ENCODE peak calls at places on chromosomes 5 and 9, in eight cellular contexts. Z is heart left ventricle; O is CD8-positive, alpha-beta T cell; M is endothelial cell of umbilical vein; G is IMR-90; E is GM10248; D is glutamatergic neuron; I is nephron progenitor cell. U is an unnamed sample.

GRCh38 chr5:139104577-139105271 is 93.4 kb downstream of the SIL1 start:
- DNase-seq in Z (peak; percentile 67), O (no peak), M (no peak), G (peak; percentile 90), E (no peak), D (no peak), I (no peak), U (no peak)

GRCh38 chr9:114777841-114778240 is 28.0 kb downstream of the TNFSF15 start:
- DNase-seq in Z (no peak), O (peak; percentile 51), M (peak; percentile 60), G (no peak), E (no peak), D (no peak), I (no peak), U (no peak)

GRCh38 chr9:80492221-80492620 is 920.5 kb downstream of the TLE4 start:
- DNase-seq in Z (no peak), O (no peak), M (no peak), G (peak; percentile 43), E (no peak), D (no peak), I (no peak), U (no peak)

GRCh38 chr5:179325296-179326031 is 19.8 kb downstream of the ADAMTS2 start:
- DNase-seq in Z (peak; percentile 21), O (no peak), M (no peak), G (no peak), E (no peak), D (peak; percentile 17), I (no peak), U (no peak)

GRCh38 chr9:98218562-98219363 is 26.3 kb upstream of the CORO2A start:
- DNase-seq in Z (no peak), O (no peak), M (no peak), G (peak; percentile 27), E (no peak), D (no peak), I (no peak), U (no peak)

GRCh38 chr5:6831678-6832077 is 118.4 kb downstream of the TENT4A start:
- DNase-seq in Z (no peak), O (no peak), M (no peak), G (no peak), E (no peak), D (no peak), I (no peak), U (no peak)

GRCh38 chr5:137646761-137647160 is 89.1 kb downstream of the KLHL3 start:
- DNase-seq in Z (no peak), O (no peak), M (no peak), G (no peak), E (no peak), D (no peak), I (no peak), U (no peak)

GRCh38 chr5:73692166-73692640 is 66.2 kb downstream of the ARHGEF28 start:
- DNase-seq in Z (no peak), O (no peak), M (peak; percentile 51), G (peak; percentile 87), E (peak; percentile 37), D (no peak), I (no peak), U (no peak)

GRCh38 chr5:151719228-151719861 is 32.6 kb upstream of the SPARC start:
- DNase-seq in Z (no peak), O (no peak), M (peak; percentile 60), G (peak; percentile 50), E (no peak), D (no peak), I (no peak), U (no peak)

GRCh38 chr9:34190996-34191892 is 12.4 kb downstream of the UBAP1 start:
- DNase-seq in Z (no peak), O (no peak), M (peak; percentile 35), G (peak; percentile 34), E (no peak), D (no peak), I (no peak), U (no peak)

DNA sequence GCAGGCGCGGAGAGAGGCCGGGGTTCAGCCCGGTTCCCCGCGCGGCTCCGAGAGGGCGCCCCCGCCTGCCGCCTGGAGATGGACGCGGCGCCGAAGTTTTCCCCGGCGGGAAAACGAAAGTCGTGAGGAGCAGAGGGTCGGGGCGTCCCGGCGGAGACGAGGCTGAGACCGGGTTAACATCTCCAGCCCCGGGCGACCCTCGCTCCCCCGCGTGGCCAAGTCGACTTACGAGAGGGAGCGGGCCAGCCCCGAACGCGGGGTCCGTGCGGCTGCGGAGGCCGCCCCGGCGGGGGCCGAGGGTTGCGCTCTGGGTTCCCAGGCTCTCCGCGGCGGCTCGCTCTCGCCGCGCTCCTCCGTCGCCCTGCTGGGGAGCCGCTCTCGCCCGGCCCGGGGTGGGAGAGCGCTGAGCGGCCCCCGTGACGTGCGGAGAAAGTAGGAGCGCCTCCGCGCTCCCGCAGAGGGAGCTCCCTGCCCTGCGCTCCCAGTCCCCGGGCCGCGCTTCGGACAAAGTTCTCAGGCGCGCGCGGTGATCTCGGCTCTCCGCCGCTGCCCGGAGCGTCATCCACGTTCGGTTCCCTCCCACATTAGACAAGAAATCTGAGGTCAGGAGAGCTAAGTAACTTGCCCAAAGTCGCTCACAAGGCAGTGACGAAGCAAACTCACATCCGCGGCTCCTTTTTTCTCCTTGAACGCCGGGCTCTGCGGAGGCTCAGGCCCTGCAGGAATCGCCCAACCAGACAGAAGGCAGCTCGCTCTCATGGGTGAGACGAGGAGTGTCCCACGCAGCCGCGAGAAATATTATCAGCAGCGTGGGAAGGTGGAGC is 1.1 kb upstream of the GCNT4 start:
- DNase-seq in Z (peak; percentile 56), O (peak; percentile 76), M (peak; percentile 68), G (peak; percentile 73), E (peak; percentile 32), D (peak; percentile 60), I (peak; percentile 77), U (no peak)
- TF ChIP-seq CTCF in Z (no peak), O (peak; percentile 5), M (peak; percentile 8), G (peak; percentile 19), E (peak; percentile 7), D (peak; percentile 13), I (no peak), U (peak; percentile 12)

GRCh38 chr9:71765693-71766092 is 2.6 kb downstream of the CEMIP2 start:
- DNase-seq in Z (no peak), O (no peak), M (no peak), G (peak; percentile 72), E (no peak), D (no peak), I (no peak), U (no peak)

GRCh38 chr9:71766663-71767062 is 1.6 kb downstream of the CEMIP2 start:
- DNase-seq in Z (no peak), O (no peak), M (no peak), G (no peak), E (peak; percentile 17), D (no peak), I (no peak), U (no peak)

GRCh38 chr9:71769175-71770165 is 1.2 kb upstream of the CEMIP2 start:
- DNase-seq in Z (peak; percentile 78), O (peak; percentile 83), M (peak; percentile 34), G (no peak), E (peak; percentile 33), D (peak; percentile 67), I (peak; percentile 80), U (no peak)

GRCh38 chr9:71767421-71768321 is 642 bp downstream of the CEMIP2 start:
- DNase-seq in Z (no peak), O (no peak), M (peak; percentile 49), G (peak; percentile 26), E (no peak), D (peak; percentile 71), I (peak; percentile 59), U (no peak)

DNA sequence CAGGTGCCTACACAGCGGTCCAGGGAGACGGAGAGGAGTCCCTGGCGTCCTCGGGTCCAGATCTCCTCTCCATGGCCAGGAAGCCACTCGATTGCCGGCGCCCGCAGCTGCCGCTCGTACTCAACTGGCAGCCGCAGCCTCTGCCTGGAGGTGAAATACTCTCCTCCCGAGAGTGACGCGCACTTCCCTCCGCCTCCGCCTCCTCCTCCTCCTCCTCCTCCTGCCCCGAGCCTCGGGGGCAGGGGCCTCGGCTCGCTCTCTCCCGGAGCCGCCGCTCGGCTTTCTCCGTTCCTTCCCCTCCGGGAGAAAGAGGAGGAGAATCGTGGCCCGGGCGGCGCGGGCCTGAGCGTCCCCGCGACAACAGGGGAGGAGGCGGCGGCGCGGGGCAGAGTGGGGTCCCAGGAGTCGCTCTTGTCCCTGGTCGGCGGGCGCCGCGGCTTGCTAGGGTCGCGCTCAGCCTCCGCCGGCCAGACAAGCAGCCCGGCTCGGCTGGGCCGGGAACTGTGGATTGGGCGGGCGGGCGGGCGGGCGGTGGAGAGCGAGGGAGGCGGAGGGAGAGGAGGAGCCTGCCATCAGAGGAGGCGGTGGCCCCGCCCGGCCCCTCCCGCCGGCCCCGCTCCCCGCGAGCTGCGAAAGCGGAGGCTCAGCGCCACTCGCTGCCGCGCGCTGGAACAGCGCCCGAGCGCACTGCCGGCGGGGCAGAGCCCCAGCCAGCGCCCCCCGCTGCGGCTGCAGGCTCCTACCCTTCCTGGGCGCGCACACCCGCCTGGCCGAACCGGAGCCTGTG is at the start of gene CEMIP2:
- DNase-seq in Z (peak; percentile 93), O (peak; percentile 93), M (peak; percentile 89), G (peak; percentile 86), E (peak; percentile 90), D (peak; percentile 93), I (peak; percentile 90), U (peak; percentile 51)
- TF ChIP-seq CTCF in Z (peak; percentile 58), O (peak; percentile 63), M (peak; percentile 67), G (peak; percentile 63), E (peak; percentile 74), D (no peak), I (peak; percentile 17), U (peak; percentile 42)

DNA sequence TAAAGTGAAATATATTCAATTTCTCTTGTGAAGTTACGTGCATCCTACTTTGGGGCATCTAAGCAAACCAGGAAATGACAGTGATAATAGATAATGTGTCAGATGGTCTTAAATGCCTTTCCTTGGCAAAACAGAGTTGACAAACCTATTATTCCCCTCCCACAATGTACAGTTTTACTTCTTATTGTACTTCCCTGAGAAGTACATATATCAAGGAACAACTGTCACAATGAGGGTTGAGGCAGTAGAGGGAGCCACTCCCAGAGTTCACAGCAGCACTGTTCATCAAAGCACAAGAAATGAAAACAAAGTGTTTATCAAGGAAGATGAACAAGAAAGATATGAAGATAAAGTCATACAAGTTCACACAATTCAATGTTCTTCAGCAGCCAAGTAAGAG is 41.1 kb downstream of the ELAVL2 start:
- DNase-seq in Z (no peak), O (no peak), M (no peak), G (no peak), E (no peak), D (no peak), I (no peak), U (no peak)
- TF ChIP-seq CTCF in Z (no peak), O (no peak), M (no peak), G (no peak), E (no peak), D (no peak), I (no peak), U (peak; percentile 18)

GRCh38 chr9:6943293-6943692 is 185.5 kb downstream of the KDM4C start:
- DNase-seq in Z (no peak), O (no peak), M (no peak), G (no peak), E (no peak), D (no peak), I (no peak), U (no peak)

GRCh38 chr9:6945871-6946270 is 188.1 kb downstream of the KDM4C start:
- DNase-seq in Z (no peak), O (no peak), M (no peak), G (no peak), E (no peak), D (no peak), I (no peak), U (no peak)

GRCh38 chr9:6944896-6945295 is 187.1 kb downstream of the KDM4C start:
- DNase-seq in Z (no peak), O (no peak), M (no peak), G (peak; percentile 53), E (no peak), D (no peak), I (no peak), U (no peak)

GRCh38 chr9:6944093-6944551 is 186.3 kb downstream of the KDM4C start:
- DNase-seq in Z (no peak), O (no peak), M (peak; percentile 80), G (peak; percentile 82), E (no peak), D (no peak), I (no peak), U (no peak)

GRCh38 chr9:6946583-6946982 is 188.8 kb downstream of the KDM4C start:
- DNase-seq in Z (no peak), O (no peak), M (no peak), G (no peak), E (no peak), D (no peak), I (no peak), U (no peak)
- TF ChIP-seq CTCF in Z (no peak), O (no peak), M (no peak), G (no peak), E (no peak), D (no peak), I (no peak), U (no peak)

U was measured in D721Med.